ENCODE peak calls at places on chromosomes 6 and 20, in six cellular contexts. One of them, this sample, is unnamed.
A peak's percentile ranks its signal among the peaks of the same experiment; 100 is the strongest.

GRCh38 chr6:51303313-51303712 is 484.6 kb downstream of the TFAP2B start:
- DNase-seq in RPMI7951: no peak
- DNase-seq in left cardiac atrium: no peak
- DNase-seq in T-cell: no peak
- DNase-seq in type B pancreatic cell: no peak
- DNase-seq in activated T-helper 1 cell treated with anti-CD3 and anti-CD28 coated beads, Interleukin-2, amount 50 U/mL, for 16 hours: no peak
- DNase-seq in this sample: no peak

GRCh38 chr20:2108987-2109386 is 7.4 kb downstream of the STK35 start:
- DNase-seq in T-cell: no peak
- DNase-seq in activated T-helper 1 cell treated with anti-CD3 and anti-CD28 coated beads, Interleukin-2, amount 50 U/mL, for 16 hours: no peak
- DNase-seq in RPMI7951: peak; percentile 80
- DNase-seq in left cardiac atrium: no peak
- DNase-seq in type B pancreatic cell: no peak
- DNase-seq in this sample: no peak

GRCh38 chr6:111718326-111718725 is 112.6 kb upstream of the TRAF3IP2 start:
- DNase-seq in T-cell: no peak
- DNase-seq in type B pancreatic cell: no peak
- DNase-seq in RPMI7951: no peak
- DNase-seq in left cardiac atrium: no peak
- DNase-seq in activated T-helper 1 cell treated with anti-CD3 and anti-CD28 coated beads, Interleukin-2, amount 50 U/mL, for 16 hours: no peak
- DNase-seq in this sample: no peak

GRCh38 chr20:20237093-20237959 is 130.6 kb upstream of the INSM1 start:
- DNase-seq in activated T-helper 1 cell treated with anti-CD3 and anti-CD28 coated beads, Interleukin-2, amount 50 U/mL, for 16 hours: no peak
- DNase-seq in T-cell: no peak
- DNase-seq in RPMI7951: peak; percentile 61
- DNase-seq in left cardiac atrium: peak; percentile 28
- DNase-seq in type B pancreatic cell: no peak
- DNase-seq in this sample: no peak

GRCh38 chr6:119348308-119349040 is 1.1 kb downstream of the MAN1A1 start:
- DNase-seq in T-cell: no peak
- DNase-seq in type B pancreatic cell: peak; percentile 75
- DNase-seq in RPMI7951: peak; percentile 18
- DNase-seq in left cardiac atrium: peak; percentile 46
- DNase-seq in activated T-helper 1 cell treated with anti-CD3 and anti-CD28 coated beads, Interleukin-2, amount 50 U/mL, for 16 hours: no peak
- DNase-seq in this sample: no peak

GRCh38 chr20:8073024-8073832 is 53.7 kb upstream of the TMX4 start:
- DNase-seq in RPMI7951: peak; percentile 47
- DNase-seq in type B pancreatic cell: no peak
- DNase-seq in activated T-helper 1 cell treated with anti-CD3 and anti-CD28 coated beads, Interleukin-2, amount 50 U/mL, for 16 hours: no peak
- DNase-seq in left cardiac atrium: peak; percentile 26
- DNase-seq in T-cell: no peak
- DNase-seq in this sample: no peak

GRCh38 chr6:168147205-168147738 is 68.3 kb upstream of the FRMD1 start:
- DNase-seq in type B pancreatic cell: peak; percentile 36
- DNase-seq in RPMI7951: no peak
- DNase-seq in left cardiac atrium: no peak
- DNase-seq in T-cell: no peak
- DNase-seq in activated T-helper 1 cell treated with anti-CD3 and anti-CD28 coated beads, Interleukin-2, amount 50 U/mL, for 16 hours: no peak
- DNase-seq in this sample: no peak

GRCh38 chr20:43559147-43559477 is 285 bp downstream of the SGK2 start:
- DNase-seq in RPMI7951: no peak
- DNase-seq in type B pancreatic cell: no peak
- DNase-seq in T-cell: no peak
- DNase-seq in left cardiac atrium: no peak
- DNase-seq in activated T-helper 1 cell treated with anti-CD3 and anti-CD28 coated beads, Interleukin-2, amount 50 U/mL, for 16 hours: no peak
- DNase-seq in this sample: no peak

GRCh38 chr20:44745560-44746366 is at the start of gene KCNK15:
- DNase-seq in RPMI7951: no peak
- DNase-seq in activated T-helper 1 cell treated with anti-CD3 and anti-CD28 coated beads, Interleukin-2, amount 50 U/mL, for 16 hours: no peak
- DNase-seq in T-cell: peak; percentile 31
- DNase-seq in type B pancreatic cell: no peak
- DNase-seq in left cardiac atrium: peak; percentile 76
- DNase-seq in this sample: no peak

GRCh38 chr6:5997420-5998093 is 9.2 kb downstream of the NRN1 start:
- DNase-seq in RPMI7951: peak; percentile 73
- DNase-seq in activated T-helper 1 cell treated with anti-CD3 and anti-CD28 coated beads, Interleukin-2, amount 50 U/mL, for 16 hours: no peak
- DNase-seq in type B pancreatic cell: no peak
- DNase-seq in left cardiac atrium: peak; percentile 39
- DNase-seq in T-cell: no peak
- DNase-seq in this sample: no peak

GRCh38 chr20:8646716-8647115 is 422.2 kb upstream of the PLCB4 start:
- DNase-seq in T-cell: no peak
- DNase-seq in activated T-helper 1 cell treated with anti-CD3 and anti-CD28 coated beads, Interleukin-2, amount 50 U/mL, for 16 hours: no peak
- DNase-seq in type B pancreatic cell: no peak
- DNase-seq in left cardiac atrium: no peak
- DNase-seq in RPMI7951: peak; percentile 54
- DNase-seq in this sample: no peak

GRCh38 chr20:43938932-43939761 is 24.5 kb downstream of the TOX2 start:
- DNase-seq in RPMI7951: peak; percentile 100
- DNase-seq in activated T-helper 1 cell treated with anti-CD3 and anti-CD28 coated beads, Interleukin-2, amount 50 U/mL, for 16 hours: no peak
- DNase-seq in left cardiac atrium: peak; percentile 56
- DNase-seq in type B pancreatic cell: no peak
- DNase-seq in T-cell: no peak
- DNase-seq in this sample: no peak

GRCh38 chr20:35443003-35443402 is 5.0 kb upstream of the GDF5 start:
- DNase-seq in type B pancreatic cell: no peak
- DNase-seq in activated T-helper 1 cell treated with anti-CD3 and anti-CD28 coated beads, Interleukin-2, amount 50 U/mL, for 16 hours: no peak
- DNase-seq in T-cell: no peak
- DNase-seq in left cardiac atrium: no peak
- DNase-seq in RPMI7951: peak; percentile 98
- DNase-seq in this sample: no peak

GRCh38 chr20:45545754-45546453 is 1.3 kb downstream of the EPPIN start:
- DNase-seq in activated T-helper 1 cell treated with anti-CD3 and anti-CD28 coated beads, Interleukin-2, amount 50 U/mL, for 16 hours: no peak
- DNase-seq in left cardiac atrium: no peak
- DNase-seq in RPMI7951: peak; percentile 54
- DNase-seq in type B pancreatic cell: no peak
- DNase-seq in T-cell: no peak
- DNase-seq in this sample: no peak

GRCh38 chr20:10893331-10893730 is 219.5 kb upstream of the JAG1 start:
- DNase-seq in T-cell: no peak
- DNase-seq in left cardiac atrium: no peak
- DNase-seq in activated T-helper 1 cell treated with anti-CD3 and anti-CD28 coated beads, Interleukin-2, amount 50 U/mL, for 16 hours: no peak
- DNase-seq in RPMI7951: no peak
- DNase-seq in type B pancreatic cell: no peak
- DNase-seq in this sample: no peak

GRCh38 chr20:38893485-38894090 is 32.6 kb upstream of the FAM83D start:
- DNase-seq in type B pancreatic cell: no peak
- DNase-seq in left cardiac atrium: peak; percentile 60
- DNase-seq in activated T-helper 1 cell treated with anti-CD3 and anti-CD28 coated beads, Interleukin-2, amount 50 U/mL, for 16 hours: peak; percentile 71
- DNase-seq in RPMI7951: peak; percentile 42
- DNase-seq in T-cell: peak; percentile 82
- DNase-seq in this sample: no peak

GRCh38 chr6:153106021-153106420 is 25.1 kb downstream of the RGS17 start:
- DNase-seq in left cardiac atrium: no peak
- DNase-seq in type B pancreatic cell: no peak
- DNase-seq in activated T-helper 1 cell treated with anti-CD3 and anti-CD28 coated beads, Interleukin-2, amount 50 U/mL, for 16 hours: no peak
- DNase-seq in RPMI7951: no peak
- DNase-seq in T-cell: no peak
- DNase-seq in this sample: no peak

GRCh38 chr6:8539446-8539845 is 104.1 kb upstream of the SLC35B3 start:
- DNase-seq in RPMI7951: no peak
- DNase-seq in type B pancreatic cell: no peak
- DNase-seq in T-cell: no peak
- DNase-seq in activated T-helper 1 cell treated with anti-CD3 and anti-CD28 coated beads, Interleukin-2, amount 50 U/mL, for 16 hours: no peak
- DNase-seq in left cardiac atrium: no peak
- DNase-seq in this sample: no peak

GRCh38 chr6:151958332-151958731 is 150.8 kb downstream of the ESR1 start:
- DNase-seq in activated T-helper 1 cell treated with anti-CD3 and anti-CD28 coated beads, Interleukin-2, amount 50 U/mL, for 16 hours: no peak
- DNase-seq in type B pancreatic cell: no peak
- DNase-seq in RPMI7951: peak; percentile 72
- DNase-seq in T-cell: no peak
- DNase-seq in left cardiac atrium: no peak
- DNase-seq in this sample: no peak

GRCh38 chr20:22762576-22763256 is 178.3 kb upstream of the FOXA2 start:
- DNase-seq in activated T-helper 1 cell treated with anti-CD3 and anti-CD28 coated beads, Interleukin-2, amount 50 U/mL, for 16 hours: no peak
- DNase-seq in type B pancreatic cell: no peak
- DNase-seq in RPMI7951: peak; percentile 39
- DNase-seq in left cardiac atrium: no peak
- DNase-seq in T-cell: no peak
- DNase-seq in this sample: no peak

GRCh38 chr6:157830354-157831017 is 7.4 kb downstream of the SNX9 start:
- DNase-seq in type B pancreatic cell: no peak
- DNase-seq in left cardiac atrium: no peak
- DNase-seq in RPMI7951: no peak
- DNase-seq in activated T-helper 1 cell treated with anti-CD3 and anti-CD28 coated beads, Interleukin-2, amount 50 U/mL, for 16 hours: no peak
- DNase-seq in T-cell: no peak
- DNase-seq in this sample: no peak

GRCh38 chr20:63366658-63367360 is 5.7 kb upstream of the CHRNA4 start:
- DNase-seq in T-cell: no peak
- DNase-seq in activated T-helper 1 cell treated with anti-CD3 and anti-CD28 coated beads, Interleukin-2, amount 50 U/mL, for 16 hours: no peak
- DNase-seq in type B pancreatic cell: no peak
- DNase-seq in left cardiac atrium: no peak
- DNase-seq in RPMI7951: no peak
- DNase-seq in this sample: no peak

GRCh38 chr20:50229156-50229605 is 38.6 kb downstream of the CEBPB start:
- DNase-seq in RPMI7951: no peak
- DNase-seq in T-cell: no peak
- DNase-seq in activated T-helper 1 cell treated with anti-CD3 and anti-CD28 coated beads, Interleukin-2, amount 50 U/mL, for 16 hours: no peak
- DNase-seq in type B pancreatic cell: no peak
- DNase-seq in left cardiac atrium: no peak
- DNase-seq in this sample: no peak

GRCh38 chr20:47546184-47547033 is 44.7 kb downstream of the NCOA3 start:
- DNase-seq in T-cell: no peak
- DNase-seq in left cardiac atrium: no peak
- DNase-seq in activated T-helper 1 cell treated with anti-CD3 and anti-CD28 coated beads, Interleukin-2, amount 50 U/mL, for 16 hours: no peak
- DNase-seq in RPMI7951: no peak
- DNase-seq in type B pancreatic cell: no peak
- DNase-seq in this sample: no peak

GRCh38 chr6:27130668-27131428 is 116.7 kb upstream of the PRSS16 start:
- DNase-seq in RPMI7951: no peak
- DNase-seq in left cardiac atrium: no peak
- DNase-seq in activated T-helper 1 cell treated with anti-CD3 and anti-CD28 coated beads, Interleukin-2, amount 50 U/mL, for 16 hours: no peak
- DNase-seq in type B pancreatic cell: no peak
- DNase-seq in T-cell: no peak
- DNase-seq in this sample: no peak

GRCh38 chr20:60512436-60512835 is 554.2 kb downstream of the CDH26 start:
- DNase-seq in T-cell: no peak
- DNase-seq in RPMI7951: peak; percentile 85
- DNase-seq in activated T-helper 1 cell treated with anti-CD3 and anti-CD28 coated beads, Interleukin-2, amount 50 U/mL, for 16 hours: no peak
- DNase-seq in left cardiac atrium: no peak
- DNase-seq in type B pancreatic cell: no peak
- DNase-seq in this sample: no peak

GRCh38 chr6:35583893-35584688 is 71.4 kb upstream of the TULP1 start:
- DNase-seq in RPMI7951: peak; percentile 61
- DNase-seq in type B pancreatic cell: no peak
- DNase-seq in left cardiac atrium: peak; percentile 59
- DNase-seq in T-cell: peak; percentile 74
- DNase-seq in activated T-helper 1 cell treated with anti-CD3 and anti-CD28 coated beads, Interleukin-2, amount 50 U/mL, for 16 hours: peak; percentile 49
- DNase-seq in this sample: no peak

GRCh38 chr20:47982574-47983360 is 197.5 kb upstream of the SULF2 start:
- DNase-seq in RPMI7951: no peak
- DNase-seq in activated T-helper 1 cell treated with anti-CD3 and anti-CD28 coated beads, Interleukin-2, amount 50 U/mL, for 16 hours: no peak
- DNase-seq in type B pancreatic cell: no peak
- DNase-seq in left cardiac atrium: no peak
- DNase-seq in T-cell: no peak
- DNase-seq in this sample: no peak